ENCODE peak calls at places on chromosome 5, in seven cellular contexts. R, L, D, J, E, Q and M are unnamed samples. For H3K4me1, the result is how much of the 10 kb centered on the place peaks cover.

GRCh38 chr5:173643964-173644363 is 27.5 kb upstream of the BOD1 start:
- DNase-seq in E (peak), R (peak), Q (peak), D (no peak), J (no peak), L (no peak), M (peak)

GRCh38 chr5:143011621-143012020 is 241.4 kb downstream of the ARHGAP26 start:
- DNase-seq in J (no peak), L (no peak), E (no peak), R (no peak), D (no peak), Q (peak), M (peak)

GRCh38 chr5:171898379-171898778 is 108.1 kb downstream of the FBXW11 start:
- DNase-seq in Q (peak), E (no peak), J (no peak), D (no peak), R (no peak), L (no peak), M (no peak)

GRCh38 chr5:55993013-55993412 is 1.8 kb downstream of the IL6ST start:
- DNase-seq in J (no peak), L (peak), Q (peak), R (peak), D (peak), E (no peak), M (no peak)

GRCh38 chr5:158407801-158408200 is 548.9 kb upstream of the CLINT1 start:
- DNase-seq in D (no peak), Q (no peak), J (no peak), R (no peak), L (no peak), E (no peak), M (no peak)

GRCh38 chr5:117889592-117889991 is 1098.8 kb downstream of the DTWD2 start:
- DNase-seq in E (no peak), Q (peak), R (no peak), D (no peak), J (no peak), L (no peak), M (no peak)

GRCh38 chr5:8906303-8906967 is 639.4 kb downstream of the SEMA5A start:
- DNase-seq in Q (peak), R (no peak), L (no peak), E (no peak), J (no peak), D (peak), M (no peak)

GRCh38 chr5:31854625-31855526 is 215.9 kb downstream of the PDZD2 start:
- DNase-seq in J (peak), L (peak), R (peak), E (no peak), Q (no peak), D (peak), M (peak)

GRCh38 chr5:142561029-142561428 is 124.9 kb downstream of the FGF1 start:
- DNase-seq in J (no peak), E (no peak), Q (peak), D (no peak), L (no peak), R (no peak), M (no peak)

GRCh38 chr5:139911425-139912120 is 116.0 kb downstream of the PSD2 start:
- DNase-seq in D (peak), J (no peak), Q (no peak), L (no peak), E (no peak), R (no peak), M (no peak)

GRCh38 chr5:136058031-136058971 is 29.5 kb downstream of the TGFBI start:
- DNase-seq in E (no peak), Q (peak), D (peak), L (peak), R (peak), J (no peak), M (peak)

GRCh38 chr5:117494208-117494607 is 919.6 kb upstream of the SEMA6A start:
- DNase-seq in Q (no peak), E (no peak), J (no peak), D (no peak), L (no peak), R (no peak), M (no peak)

GRCh38 chr5:170483701-170484458 is 19.9 kb upstream of the KCNIP1 start:
- DNase-seq in J (no peak), D (peak), L (no peak), E (no peak), R (no peak), Q (no peak), M (peak)

GRCh38 chr5:94375801-94376200 is 242.6 kb downstream of the KIAA0825 start:
- DNase-seq in D (no peak), J (no peak), R (no peak), Q (no peak), E (no peak), L (peak), M (no peak)

GRCh38 chr5:73117088-73117755 is 3.2 kb upstream of the TMEM171 start:
- DNase-seq in L (no peak), J (no peak), Q (no peak), E (no peak), D (no peak), R (no peak), M (no peak)

GRCh38 chr5:55416306-55416705 is 108.5 kb downstream of the MTREX start:
- DNase-seq in D (peak), L (no peak), E (no peak), R (no peak), Q (peak), J (no peak), M (no peak)

GRCh38 chr5:71938886-71939285 is 168.4 kb upstream of the MAP1B start:
- DNase-seq in D (peak), L (no peak), Q (no peak), J (no peak), E (no peak), R (no peak), M (peak)

GRCh38 chr5:158155811-158156495 is 297.0 kb upstream of the CLINT1 start:
- DNase-seq in E (no peak), R (no peak), L (no peak), Q (no peak), D (no peak), J (no peak), M (no peak)

GRCh38 chr5:3980146-3980545 is 384.5 kb downstream of the IRX1 start:
- DNase-seq in J (no peak), L (no peak), Q (no peak), E (no peak), D (no peak), R (no peak), M (no peak)

GRCh38 chr5:56637321-56637920 is 177.9 kb upstream of the MAP3K1 start:
- DNase-seq in J (no peak), E (no peak), L (peak), Q (peak), R (no peak), D (no peak), M (peak)

GRCh38 chr5:125113328-125113727 is 366.9 kb upstream of the ZNF608 start:
- DNase-seq in D (no peak), L (no peak), E (peak), J (no peak), R (no peak), Q (no peak), M (no peak)

GRCh38 chr5:97534166-97534565 is 351.1 kb upstream of the RIOK2 start:
- DNase-seq in R (peak), E (no peak), Q (peak), D (peak), J (no peak), L (peak), M (peak)

GRCh38 chr5:150140830-150141229 is 14.8 kb downstream of the PDGFRB start:
- DNase-seq in Q (peak), L (no peak), R (no peak), D (no peak), J (no peak), E (no peak), M (no peak)

GRCh38 chr5:131684595-131684994 is 49.6 kb upstream of the RAPGEF6 start:
- DNase-seq in D (no peak), Q (no peak), E (no peak), J (no peak), L (no peak), R (no peak), M (no peak)

GRCh38 chr5:82664711-82665110 is 386.6 kb upstream of the RPS23 start:
- DNase-seq in E (no peak), L (no peak), D (no peak), R (no peak), Q (no peak), J (no peak), M (no peak)

GRCh38 chr5:103259705-103260355 is 1.3 kb downstream of the MACIR start:
- DNase-seq in D (peak), Q (peak), R (peak), L (no peak), J (no peak), E (no peak), M (peak)

GRCh38 chr5:151742870-151743294 is 15.5 kb downstream of the ATOX1 start:
- DNase-seq in J (no peak), Q (peak), D (peak), R (peak), E (no peak), L (peak), M (peak)

GRCh38 chr5:115557667-115558387 is 13.3 kb upstream of the FEM1C start:
- DNase-seq in R (no peak), L (peak), J (no peak), D (no peak), E (no peak), Q (no peak), M (no peak)

GRCh38 chr5:111367081-111367480 is 142.9 kb downstream of the CAMK4 start:
- DNase-seq in D (peak), L (no peak), R (no peak), J (no peak), Q (no peak), E (no peak), M (no peak)

GRCh38 chr5:115274584-115274983 is 11.9 kb upstream of the PGGT1B start:
- DNase-seq in E (no peak), Q (no peak), R (no peak), J (no peak), D (no peak), L (no peak), M (no peak)

GRCh38 chr5:1406681-1407640 is 38.3 kb downstream of the SLC6A3 start:
- DNase-seq in Q (no peak), R (no peak), L (no peak), J (peak), E (no peak), D (no peak), M (no peak)

GRCh38 chr5:2904956-2905355 is 153.5 kb upstream of the IRX2 start:
- DNase-seq in E (no peak), D (no peak), J (no peak), R (no peak), Q (no peak), L (no peak), M (no peak)

GRCh38 chr5:160083012-160083436 is 36.2 kb downstream of the PWWP2A start:
- DNase-seq in D (peak), L (peak), E (no peak), Q (peak), R (no peak), J (no peak), M (no peak)

GRCh38 chr5:132459983-132460834 is 30.4 kb downstream of the IRF1 start:
- DNase-seq in L (no peak), D (no peak), Q (no peak), R (no peak), J (no peak), E (no peak), M (peak)

GRCh38 chr5:147617191-147617606 is 107.3 kb upstream of the DPYSL3 start:
- DNase-seq in D (no peak), E (no peak), L (no peak), R (no peak), J (no peak), Q (peak), M (no peak)

GRCh38 chr5:111826064-111826463 is 69.1 kb upstream of the NREP start:
- DNase-seq in D (no peak), J (no peak), E (no peak), R (no peak), Q (no peak), L (no peak), M (no peak)

GRCh38 chr5:23332650-23333251 is 174.7 kb upstream of the PRDM9 start:
- DNase-seq in L (no peak), J (no peak), E (no peak), R (peak), D (peak), Q (no peak), M (peak)

GRCh38 chr5:88979244-88979643 is 96.3 kb upstream of the MEF2C start:
- DNase-seq in Q (peak), E (peak), J (no peak), L (no peak), D (peak), R (no peak), M (peak)

GRCh38 chr5:172266071-172266675 is 17.4 kb downstream of the UBTD2 start:
- DNase-seq in R (no peak), D (peak), L (peak), E (no peak), Q (peak), J (no peak), M (peak)

DNA sequence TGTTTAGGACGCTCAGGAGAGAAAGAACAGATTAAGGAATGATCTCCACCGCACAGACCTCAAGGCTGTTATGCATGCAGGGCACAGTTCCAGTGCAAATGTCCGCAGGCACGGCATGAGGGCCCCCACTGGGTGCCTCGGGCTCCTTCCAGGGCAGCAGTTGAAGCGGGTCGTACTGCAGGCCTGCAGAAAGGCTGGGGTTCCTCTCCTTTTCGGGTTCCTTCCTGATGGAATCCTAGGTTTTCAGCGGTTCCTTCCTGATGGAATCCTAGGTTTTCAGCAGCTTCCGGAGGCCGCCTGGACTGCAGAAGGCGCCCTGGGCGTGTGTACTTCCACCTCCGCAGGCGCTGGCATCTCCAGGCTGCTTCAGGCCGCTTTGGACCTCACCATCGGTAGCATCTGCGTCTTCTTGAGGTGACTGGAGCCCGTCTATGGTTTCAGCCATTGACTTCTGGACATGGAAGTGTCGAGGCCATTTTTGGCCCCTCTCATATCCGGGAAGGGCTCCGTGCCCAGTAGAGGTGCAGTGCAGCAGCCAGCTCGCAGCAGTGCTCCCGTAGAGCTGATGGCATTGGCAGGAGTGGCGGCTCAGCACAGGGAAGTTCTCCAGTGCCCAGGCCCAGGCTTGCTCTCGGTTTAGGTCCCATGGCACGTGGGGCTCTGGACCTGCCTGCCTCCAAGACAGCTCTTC is 5.6 kb upstream of the MGAT4B start:
- DNase-seq in R (no peak), Q (no peak), L (no peak), E (no peak), D (no peak), J (no peak), M (no peak)
- H3K9ac ChIP-seq in R (no peak), Q (no peak), L (no peak), E (no peak), D (no peak), J (no peak), M (no peak)

GRCh38 chr5:74471875-74472274 is 168.7 kb downstream of the ENC1 start:
- DNase-seq in E (no peak), J (no peak), Q (peak), D (no peak), R (no peak), L (no peak), M (no peak)

GRCh38 chr5:74477082-74477453 is 163.5 kb downstream of the ENC1 start:
- DNase-seq in J (no peak), D (no peak), R (no peak), E (no peak), Q (no peak), L (no peak), M (no peak)

GRCh38 chr5:74477761-74478160 is 162.8 kb downstream of the ENC1 start:
- DNase-seq in D (no peak), J (no peak), R (no peak), L (no peak), E (no peak), Q (no peak), M (no peak)

GRCh38 chr5:74478328-74478727 is 162.2 kb downstream of the ENC1 start:
- DNase-seq in R (no peak), D (no peak), J (no peak), E (no peak), L (no peak), Q (no peak), M (no peak)

DNA sequence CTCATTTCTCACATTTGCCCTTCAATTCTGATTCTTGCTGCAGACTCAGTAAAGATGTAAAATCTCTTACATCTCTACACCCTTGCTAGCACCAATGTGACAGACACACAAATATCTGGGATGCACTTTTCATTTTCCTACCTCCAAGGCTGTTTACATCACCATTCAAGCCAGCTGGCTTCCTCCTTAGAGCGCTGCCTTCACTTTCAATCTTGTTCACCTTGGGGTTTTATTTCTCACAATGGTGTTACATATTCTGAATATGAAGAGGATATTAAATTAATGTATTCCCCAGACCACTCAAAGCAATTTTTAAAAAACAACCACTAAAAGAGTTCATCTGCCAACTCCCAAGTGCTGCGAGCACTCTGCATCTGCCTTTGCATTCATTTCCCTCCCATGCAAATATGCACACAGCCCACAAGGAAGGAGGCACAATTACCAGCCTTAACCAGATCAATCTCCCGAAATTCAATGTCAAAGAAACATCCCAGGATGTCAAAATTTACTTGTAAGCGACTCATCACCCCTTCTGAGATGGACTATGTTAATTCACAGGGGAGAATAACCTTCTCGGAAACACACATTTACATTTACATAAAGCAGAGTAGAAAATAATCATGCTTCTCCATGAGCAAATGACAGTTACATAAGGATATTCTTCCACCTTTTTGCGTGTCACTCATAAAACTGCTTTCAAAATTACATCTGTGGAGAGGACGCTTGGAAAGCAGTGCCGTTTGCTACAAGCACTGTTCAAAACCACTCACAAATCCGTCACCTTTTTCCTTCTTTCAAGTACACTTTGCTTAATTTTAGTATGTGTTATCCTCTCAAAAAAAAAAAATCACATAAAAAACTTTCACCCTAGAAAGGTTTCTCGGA is 164.1 kb downstream of the ENC1 start:
- DNase-seq in D (no peak), R (no peak), Q (no peak), E (no peak), L (no peak), J (no peak), M (no peak)
- H3K4me3 ChIP-seq in D (no peak), R (no peak), Q (no peak), E (peak), L (no peak), J (no peak), M (no peak)

GRCh38 chr5:14215901-14216300 is 72.8 kb downstream of the TRIO start:
- DNase-seq in E (no peak), Q (no peak), J (no peak), D (no peak), L (no peak), R (peak), M (peak)
- H3K4me1 ChIP-seq in E (half or more), Q (under half), J (under half), D (under half), L (under half), R (half or more), M (under half)

DNA sequence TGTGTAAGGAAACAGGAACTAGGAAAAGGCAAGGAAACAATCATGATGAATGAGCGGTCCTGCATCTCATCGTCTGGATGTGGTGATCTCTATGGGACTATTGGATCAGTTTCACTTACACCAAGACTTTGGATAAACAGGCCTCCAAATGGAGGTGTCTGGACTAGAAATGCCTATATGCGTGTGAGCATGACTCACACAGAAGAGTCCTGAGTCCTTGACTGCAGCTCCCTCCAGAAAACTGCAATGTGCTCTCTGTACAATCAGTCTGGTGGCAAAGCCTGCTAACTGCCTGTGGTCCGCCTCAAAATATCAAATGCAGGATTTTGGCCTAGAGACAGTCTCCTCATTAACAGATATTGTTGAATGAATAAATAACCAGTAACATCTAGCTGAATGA is 98.1 kb upstream of the PRR16 start:
- DNase-seq in Q (peak), D (peak), L (no peak), J (no peak), E (no peak), R (no peak), M (no peak)
- H3K9ac ChIP-seq in Q (no peak), D (no peak), L (no peak), J (no peak), E (no peak), R (no peak), M (no peak)

GRCh38 chr5:95843733-95844223 is 21.3 kb upstream of the GLRX start:
- DNase-seq in L (no peak), D (no peak), E (no peak), J (no peak), Q (no peak), R (no peak), M (no peak)
- H3K4me3 ChIP-seq in L (no peak), D (no peak), E (no peak), J (no peak), Q (no peak), R (no peak), M (no peak)

DNA sequence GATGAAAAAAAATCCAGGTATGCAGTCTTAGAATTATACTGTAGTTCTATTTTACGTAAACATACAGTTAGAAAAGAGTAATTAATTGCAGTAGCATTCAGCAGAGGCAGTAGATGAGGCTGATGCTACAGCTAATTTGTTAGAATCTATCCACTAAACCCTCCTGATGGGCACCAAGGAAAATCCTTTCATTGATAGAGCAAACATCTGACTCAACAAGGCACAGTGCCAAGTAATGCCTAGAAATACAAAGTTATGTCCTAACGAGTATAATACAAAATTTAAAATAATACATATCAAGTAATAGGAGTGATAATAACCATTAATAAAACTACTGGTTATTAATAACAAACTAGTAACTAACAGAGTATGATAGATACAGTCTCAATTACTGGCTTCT is 9.0 kb downstream of the MOCS2 start:
- DNase-seq in D (no peak), E (no peak), Q (peak), L (no peak), J (no peak), R (no peak), M (no peak)
- H3K4me1 ChIP-seq in D (under half), E (under half), Q (under half), L (under half), J (under half), R (under half), M (under half)

GRCh38 chr5:65480306-65480865 is 1.3 kb downstream of the ADAMTS6 start:
- DNase-seq in D (peak), E (peak), R (peak), J (peak), L (peak), Q (peak), M (peak)
- H3K9ac ChIP-seq in D (peak), E (peak), R (peak), J (no peak), L (peak), Q (peak), M (peak)